ENCODE peak calls at places on chromosomes 16 and 17, in eight cellular contexts. L is CD4-positive, CD25-positive, alpha-beta regulatory T cell; K is endothelial cell of umbilical vein; V is neuronal stem cell; P is B cell; J is amniotic stem cell; U is epithelial cell of esophagus; Y is NCI-H226. G is an unnamed sample.

GRCh38 chr17:1060991-1061390 is 64.1 kb downstream of the TIMM22 start:
- DNase-seq in L (no peak), K (peak; percentile 93), V (no peak), P (no peak), J (peak; percentile 88), U (peak; percentile 95), Y (peak; percentile 95), G (no peak)

GRCh38 chr17:4485676-4486646 is 12.7 kb upstream of the SPNS2 start:
- DNase-seq in L (no peak), K (no peak), V (no peak), P (peak; percentile 69), J (no peak), U (peak; percentile 21), Y (no peak), G (no peak)

GRCh38 chr16:4346205-4346781 is 4.8 kb downstream of the PAM16 start:
- DNase-seq in L (no peak), K (no peak), V (no peak), P (no peak), J (no peak), U (no peak), Y (no peak), G (no peak)

GRCh38 chr17:68356520-68356919 is 65.2 kb downstream of the ARSG start:
- DNase-seq in L (peak; percentile 26), K (no peak), V (no peak), P (no peak), J (no peak), U (no peak), Y (no peak), G (no peak)

GRCh38 chr16:84153660-84154214 is 8.6 kb downstream of the DNAAF1 start:
- DNase-seq in L (no peak), K (no peak), V (no peak), P (no peak), J (no peak), U (no peak), Y (no peak), G (no peak)

GRCh38 chr17:76196675-76197074 is 43.6 kb downstream of the RNF157 start:
- DNase-seq in L (no peak), K (no peak), V (no peak), P (no peak), J (no peak), U (no peak), Y (no peak), G (no peak)

GRCh38 chr17:81859906-81860755 is at the start of gene P4HB:
- DNase-seq in L (no peak), K (peak; percentile 39), V (no peak), P (no peak), J (no peak), U (no peak), Y (no peak), G (no peak)

GRCh38 chr17:45170976-45171337 is 9.3 kb downstream of the HEXIM2 start:
- DNase-seq in L (no peak), K (peak; percentile 32), V (no peak), P (no peak), J (no peak), U (peak; percentile 98), Y (peak; percentile 89), G (peak; percentile 28)

GRCh38 chr17:55549140-55549539 is 37.9 kb upstream of the SMIM36 start:
- DNase-seq in L (no peak), K (no peak), V (no peak), P (no peak), J (no peak), U (peak; percentile 22), Y (no peak), G (no peak)

GRCh38 chr16:12529582-12529981 is 274.1 kb downstream of the CPPED1 start:
- DNase-seq in L (no peak), K (no peak), V (no peak), P (no peak), J (no peak), U (no peak), Y (no peak), G (no peak)

GRCh38 chr16:82639666-82640336 is 13.0 kb downstream of the CDH13 start:
- DNase-seq in L (no peak), K (peak; percentile 85), V (peak; percentile 56), P (no peak), J (no peak), U (peak; percentile 67), Y (peak; percentile 26), G (peak; percentile 2)

GRCh38 chr17:82528484-82529265 is 9.1 kb downstream of the FOXK2 start:
- DNase-seq in L (no peak), K (peak; percentile 73), V (no peak), P (no peak), J (no peak), U (peak; percentile 89), Y (no peak), G (peak; percentile 32)

GRCh38 chr16:65012357-65012756 is 109.5 kb downstream of the CDH11 start:
- DNase-seq in L (no peak), K (peak; percentile 11), V (no peak), P (no peak), J (no peak), U (peak; percentile 4), Y (no peak), G (no peak)

GRCh38 chr16:28562199-28562598 is 8.5 kb downstream of the SGF29 start:
- DNase-seq in L (no peak), K (no peak), V (no peak), P (no peak), J (no peak), U (no peak), Y (no peak), G (no peak)

GRCh38 chr16:63312343-63312742 is 1276.1 kb upstream of the CDH8 start:
- DNase-seq in L (no peak), K (no peak), V (no peak), P (no peak), J (no peak), U (no peak), Y (no peak), G (no peak)

GRCh38 chr17:67682196-67682595 is 35.5 kb upstream of the NOL11 start:
- DNase-seq in L (no peak), K (no peak), V (no peak), P (no peak), J (no peak), U (no peak), Y (no peak), G (no peak)

GRCh38 chr16:22628994-22629393 is 118.3 kb downstream of the NPIPB5 start:
- DNase-seq in L (no peak), K (no peak), V (no peak), P (no peak), J (no peak), U (no peak), Y (no peak), G (no peak)

GRCh38 chr17:66677201-66677981 is 157.5 kb upstream of the CACNG5 start:
- DNase-seq in L (no peak), K (no peak), V (no peak), P (no peak), J (no peak), U (peak; percentile 95), Y (peak; percentile 76), G (no peak)

GRCh38 chr17:77495575-77495974 is 354.8 kb downstream of the SEC14L1 start:
- DNase-seq in L (no peak), K (no peak), V (no peak), P (peak; percentile 36), J (no peak), U (no peak), Y (no peak), G (no peak)

GRCh38 chr17:20063665-20064648 is 54.8 kb downstream of the SPECC1 start:
- DNase-seq in L (no peak), K (no peak), V (no peak), P (no peak), J (peak; percentile 68), U (peak; percentile 85), Y (peak; percentile 87), G (peak; percentile 54)

GRCh38 chr17:4448197-4448980 is 14.6 kb downstream of the SPNS3 start:
- DNase-seq in L (no peak), K (no peak), V (no peak), P (no peak), J (no peak), U (peak; percentile 60), Y (peak; percentile 34), G (no peak)

GRCh38 chr17:46770818-46771600 is 47.5 kb downstream of the WNT3 start:
- DNase-seq in L (no peak), K (peak; percentile 28), V (peak; percentile 54), P (peak; percentile 79), J (no peak), U (peak; percentile 41), Y (peak; percentile 45), G (no peak)

GRCh38 chr17:5562172-5562571 is 22.1 kb downstream of the NLRP1 start:
- DNase-seq in L (no peak), K (no peak), V (no peak), P (no peak), J (no peak), U (no peak), Y (no peak), G (no peak)

GRCh38 chr16:17949713-17950112 is 386.8 kb downstream of the NPIPA8 start:
- DNase-seq in L (no peak), K (no peak), V (no peak), P (no peak), J (no peak), U (no peak), Y (no peak), G (no peak)

GRCh38 chr16:89052824-89053724 is 40.6 kb upstream of the ACSF3 start:
- DNase-seq in L (no peak), K (no peak), V (no peak), P (peak; percentile 69), J (no peak), U (peak; percentile 70), Y (no peak), G (peak; percentile 69)

GRCh38 chr17:42438600-42439567 is 15.8 kb upstream of the CAVIN1 start:
- DNase-seq in L (no peak), K (peak; percentile 40), V (no peak), P (no peak), J (no peak), U (peak; percentile 48), Y (no peak), G (no peak)

GRCh38 chr17:20284575-20284974 is 182.8 kb downstream of the LGALS9B start:
- DNase-seq in L (no peak), K (no peak), V (no peak), P (no peak), J (no peak), U (no peak), Y (no peak), G (no peak)

GRCh38 chr17:79811036-79811887 is 14.4 kb upstream of the CBX8 start:
- DNase-seq in L (no peak), K (peak; percentile 33), V (no peak), P (peak; percentile 60), J (no peak), U (peak; percentile 40), Y (no peak), G (no peak)

GRCh38 chr17:78357177-78357586 is 2.7 kb downstream of the SOCS3 start:
- DNase-seq in L (no peak), K (peak; percentile 82), V (no peak), P (no peak), J (peak; percentile 40), U (no peak), Y (peak; percentile 66), G (no peak)

GRCh38 chr16:69106491-69107291 is 1.2 kb downstream of the HAS3 start:
- DNase-seq in L (no peak), K (peak; percentile 10), V (peak; percentile 51), P (peak; percentile 69), J (no peak), U (no peak), Y (no peak), G (no peak)

G was measured in anterior cingulate cortex.